ENCODE peak calls at places on chromosome 13, in six cellular contexts. I is gastrocnemius medialis; B is WERI-Rb-1; K is A549; N is CD8-positive, alpha-beta T cell; R is tibial nerve. Q is an unnamed sample.

GRCh38 chr13:89571676-89572075 is 1775.8 kb upstream of the MIR17HG start:
- DNase-seq in I (no peak), B (no peak), K (no peak), N (no peak), R (no peak), Q (no peak)

GRCh38 chr13:67045357-67045756 is 184.8 kb downstream of the PCDH9 start:
- DNase-seq in I (no peak), B (no peak), K (no peak), N (no peak), R (no peak), Q (no peak)

GRCh38 chr13:25662516-25662915 is 290.7 kb downstream of the ATP8A2 start:
- DNase-seq in I (no peak), B (no peak), K (no peak), N (no peak), R (no peak), Q (no peak)

GRCh38 chr13:108342369-108343289 is 73.1 kb downstream of the TNFSF13B start:
- DNase-seq in I (no peak), B (no peak), K (peak; percentile 19), N (no peak), R (no peak), Q (no peak)

GRCh38 chr13:21596722-21597121 is 7.2 kb downstream of the MICU2 start:
- DNase-seq in I (no peak), B (no peak), K (no peak), N (no peak), R (no peak), Q (no peak)

GRCh38 chr13:67515895-67516294 is 285.8 kb upstream of the PCDH9 start:
- DNase-seq in I (no peak), B (no peak), K (no peak), N (no peak), R (no peak), Q (no peak)

GRCh38 chr13:113648218-113648615 is 9.8 kb downstream of the ATP4B start:
- DNase-seq in I (peak; percentile 3), B (peak; percentile 7), K (no peak), N (peak; percentile 1), R (no peak), Q (peak; percentile 28)

GRCh38 chr13:74135306-74136088 is 1.3 kb upstream of the KLF12 start:
- DNase-seq in I (peak; percentile 38), B (peak; percentile 72), K (peak; percentile 62), N (peak; percentile 61), R (peak; percentile 37), Q (peak; percentile 84)

GRCh38 chr13:76991432-76991795 is 467 bp upstream of the CLN5 start:
- DNase-seq in I (peak; percentile 40), B (no peak), K (no peak), N (peak; percentile 77), R (no peak), Q (peak; percentile 77)

GRCh38 chr13:37226966-37227365 is 121.5 kb upstream of the CSNK1A1L start:
- DNase-seq in I (no peak), B (no peak), K (no peak), N (no peak), R (no peak), Q (no peak)

GRCh38 chr13:82720961-82721360 is 1161.3 kb downstream of the SLITRK1 start:
- DNase-seq in I (no peak), B (no peak), K (no peak), N (no peak), R (no peak), Q (no peak)

GRCh38 chr13:43522788-43523187 is 264.0 kb downstream of the ENOX1 start:
- DNase-seq in I (no peak), B (no peak), K (no peak), N (no peak), R (no peak), Q (no peak)

GRCh38 chr13:69935043-69935442 is 172.6 kb upstream of the ATXN8OS start:
- DNase-seq in I (no peak), B (no peak), K (peak; percentile 35), N (no peak), R (no peak), Q (no peak)

GRCh38 chr13:107964356-107964755 is 251.0 kb downstream of the LIG4 start:
- DNase-seq in I (no peak), B (no peak), K (no peak), N (no peak), R (no peak), Q (no peak)

GRCh38 chr13:53137777-53138176 is 109.2 kb downstream of the OLFM4 start:
- DNase-seq in I (peak; percentile 28), B (no peak), K (peak; percentile 2), N (no peak), R (peak; percentile 90), Q (no peak)

GRCh38 chr13:25375727-25376358 is 4.1 kb downstream of the ATP8A2 start:
- DNase-seq in I (no peak), B (peak; percentile 74), K (peak; percentile 25), N (peak; percentile 33), R (peak; percentile 41), Q (no peak)

GRCh38 chr13:97810152-97810551 is 143.3 kb upstream of the IPO5 start:
- DNase-seq in I (no peak), B (no peak), K (peak; percentile 2), N (no peak), R (peak; percentile 11), Q (no peak)

GRCh38 chr13:27965343-27965739 is 3.8 kb downstream of the CDX2 start:
- DNase-seq in I (no peak), B (no peak), K (no peak), N (no peak), R (no peak), Q (no peak)

GRCh38 chr13:39616087-39616694 is 13.2 kb upstream of the LHFPL6 start:
- DNase-seq in I (peak; percentile 22), B (peak; percentile 38), K (peak; percentile 54), N (peak; percentile 33), R (peak; percentile 53), Q (no peak)

GRCh38 chr13:21435710-21436151 is 23.4 kb downstream of the ZDHHC20 start:
- DNase-seq in I (peak; percentile 53), B (no peak), K (peak; percentile 58), N (peak; percentile 24), R (peak; percentile 56), Q (no peak)

GRCh38 chr13:91142572-91142971 is 204.9 kb upstream of the MIR17HG start:
- DNase-seq in I (no peak), B (no peak), K (peak; percentile 35), N (no peak), R (no peak), Q (no peak)

GRCh38 chr13:113746671-113747070 is 12.4 kb upstream of the TMEM255B start:
- DNase-seq in I (no peak), B (peak; percentile 81), K (no peak), N (no peak), R (no peak), Q (no peak)

GRCh38 chr13:38888309-38888708 is 102.3 kb downstream of the STOML3 start:
- DNase-seq in I (no peak), B (no peak), K (no peak), N (no peak), R (no peak), Q (no peak)

GRCh38 chr13:27797228-27797624 is 4.9 kb downstream of the GSX1 start:
- DNase-seq in I (no peak), B (peak; percentile 49), K (peak; percentile 40), N (no peak), R (no peak), Q (no peak)

GRCh38 chr13:26482451-26483197 is 74.9 kb upstream of the WASF3 start:
- DNase-seq in I (peak; percentile 46), B (peak; percentile 89), K (peak; percentile 66), N (peak; percentile 72), R (peak; percentile 85), Q (no peak)

GRCh38 chr13:49356224-49356623 is 87.6 kb downstream of the CAB39L start:
- DNase-seq in I (no peak), B (no peak), K (no peak), N (no peak), R (no peak), Q (no peak)

GRCh38 chr13:33194820-33195692 is 90.5 kb downstream of the STARD13 start:
- DNase-seq in I (no peak), B (no peak), K (peak; percentile 46), N (no peak), R (peak; percentile 42), Q (no peak)

GRCh38 chr13:31045621-31046081 is 113.2 kb downstream of the TEX26 start:
- DNase-seq in I (peak; percentile 36), B (no peak), K (peak; percentile 90), N (peak; percentile 59), R (no peak), Q (peak; percentile 43)

DNA sequence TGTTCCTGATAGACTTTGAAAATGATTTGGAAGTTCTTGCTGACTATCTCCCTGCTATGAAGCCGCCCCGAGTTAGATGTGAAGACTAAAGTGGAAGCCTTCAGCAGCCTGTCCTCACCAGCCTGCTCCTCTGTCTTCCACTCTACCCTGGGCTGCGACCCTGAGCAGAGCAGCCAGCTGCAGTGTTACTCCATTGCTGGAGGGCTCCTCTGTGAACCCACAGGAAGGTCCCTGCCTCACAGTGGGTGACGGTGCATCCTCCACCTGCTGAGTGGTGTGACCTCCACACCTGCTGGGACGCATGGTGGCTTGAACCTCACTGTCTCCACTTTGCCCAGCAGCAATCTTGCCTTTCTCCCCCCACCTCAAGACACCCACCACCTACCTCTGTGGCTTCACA is 116.4 kb downstream of the IRS2 start:
- DNase-seq in I (no peak), B (no peak), K (no peak), N (no peak), R (no peak), Q (no peak)
- H3K4me3 ChIP-seq in I (no peak overlapping the region), B (no peak overlapping the region), K (no peak overlapping the region), N (no peak overlapping the region), R (no peak overlapping the region), Q (no peak overlapping the region)

DNA sequence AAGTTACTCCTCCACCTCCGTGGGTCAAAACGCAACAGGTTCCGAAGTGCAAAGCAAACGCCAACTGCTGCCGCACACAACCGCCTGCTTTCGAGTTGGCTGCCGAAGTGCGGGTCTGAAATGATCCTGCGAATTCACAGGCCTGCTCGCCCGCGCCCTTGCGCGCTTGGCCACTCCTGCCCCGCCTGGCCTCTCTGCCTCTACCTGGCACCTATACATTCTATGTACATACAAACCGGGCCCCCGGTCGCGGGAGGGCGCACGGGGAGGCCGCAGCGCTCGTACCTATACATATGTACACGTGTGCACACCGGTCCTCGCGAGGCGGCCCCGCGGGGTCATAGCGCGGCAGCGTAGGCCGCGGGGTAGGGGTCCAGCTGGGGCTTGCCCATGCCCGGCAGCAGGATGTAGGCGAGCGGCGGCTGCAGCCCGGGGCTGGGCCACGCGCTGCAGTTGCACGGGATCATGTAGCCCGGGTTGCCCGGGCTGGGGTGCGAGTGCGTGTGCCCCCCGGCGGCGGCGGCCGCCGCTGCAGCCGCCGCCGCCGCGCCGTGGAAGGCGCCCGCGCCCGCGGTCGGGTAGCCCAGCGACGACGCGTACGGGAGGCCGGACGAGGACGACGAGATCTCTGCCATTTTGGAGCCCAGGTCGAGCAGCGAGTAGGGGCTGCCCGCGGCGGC is 1.3 kb downstream of the SOX21 start:
- DNase-seq in I (no peak), B (peak; percentile 70), K (peak; percentile 42), N (no peak), R (no peak), Q (no peak)
- TF ChIP-seq CTCF in I (no peak), B (peak; percentile 66), K (peak; percentile 50), N (no peak), R (no peak), Q (no peak)

GRCh38 chr13:29763426-29764180 is 86.8 kb downstream of the UBL3 start:
- DNase-seq in I (no peak), B (no peak), K (no peak), N (no peak), R (no peak), Q (no peak)
- H3K27ac ChIP-seq in I (no peak overlapping the region), B (no peak overlapping the region), K (no peak overlapping the region), N (no peak overlapping the region), R (no peak overlapping the region), Q (no peak overlapping the region)

GRCh38 chr13:83984793-83985192 is 102.5 kb upstream of the SLITRK1 start:
- DNase-seq in I (no peak), B (no peak), K (no peak), N (no peak), R (no peak), Q (no peak)

GRCh38 chr13:83975668-83976165 is 93.4 kb upstream of the SLITRK1 start:
- DNase-seq in I (no peak), B (no peak), K (no peak), N (no peak), R (no peak), Q (no peak)

GRCh38 chr13:83980322-83980721 is 98.0 kb upstream of the SLITRK1 start:
- DNase-seq in I (no peak), B (no peak), K (no peak), N (no peak), R (no peak), Q (no peak)
- H3K4me3 ChIP-seq in I (no peak overlapping the region), B (no peak overlapping the region), K (no peak overlapping the region), N (no peak overlapping the region), R (no peak overlapping the region), Q (no peak overlapping the region)

Q was measured in coronary artery.